ENCODE peak calls at places on chromosomes 1 and 21, in six cellular contexts. Y is Panc1, B is HepG2, Q is upper lobe of left lung, E is HCT116, Z is GM12878. V is an unnamed sample. For H3K9me3, the result is how much of the 10 kb centered on the place peaks cover.

GRCh38 chr1:230281531-230281930 is 144.6 kb downstream of the PGBD5 start:
- ATAC-seq in Y (no peak), B (no peak), Q (no peak), E (no peak), Z (no peak), V (no peak)

GRCh38 chr1:22969224-22969829 is 3.3 kb downstream of the LACTBL1 start:
- ATAC-seq in Y (peak), B (peak), Q (no peak), E (no peak), Z (no peak), V (peak)

GRCh38 chr1:83846138-83846537 is 152.8 kb downstream of the TTLL7 start:
- ATAC-seq in Y (no peak), B (no peak), Q (no peak), E (no peak), Z (no peak), V (no peak)

GRCh38 chr1:9267352-9267686 is 25.4 kb upstream of the SPSB1 start:
- ATAC-seq in Y (peak), B (peak), Q (no peak), E (peak), Z (no peak), V (no peak)

GRCh38 chr1:115211071-115211745 is 121.9 kb upstream of the TSPAN2 start:
- ATAC-seq in Y (no peak), B (no peak), Q (no peak), E (no peak), Z (no peak), V (no peak)

GRCh38 chr1:86472165-86472564 is 3.4 kb downstream of the CLCA1 start:
- ATAC-seq in Y (peak), B (no peak), Q (no peak), E (no peak), Z (no peak), V (no peak)

GRCh38 chr1:23902611-23903278 is 10.4 kb downstream of the CNR2 start:
- ATAC-seq in Y (peak), B (no peak), Q (no peak), E (no peak), Z (no peak), V (peak)

GRCh38 chr1:175287377-175287776 is 94.8 kb upstream of the KIAA0040 start:
- ATAC-seq in Y (no peak), B (no peak), Q (no peak), E (peak), Z (peak), V (no peak)

GRCh38 chr1:37476460-37477197 is 2.2 kb downstream of the ZC3H12A start:
- ATAC-seq in Y (no peak), B (peak), Q (no peak), E (peak), Z (no peak), V (peak)

GRCh38 chr1:86068841-86069756 is 87.5 kb downstream of the COL24A1 start:
- ATAC-seq in Y (no peak), B (no peak), Q (peak), E (no peak), Z (no peak), V (peak)

GRCh38 chr21:31403596-31404333 is 59.7 kb upstream of the TIAM1 start:
- ATAC-seq in Y (no peak), B (no peak), Q (no peak), E (no peak), Z (no peak), V (no peak)

GRCh38 chr1:164772635-164773034 is 213.7 kb downstream of the PBX1 start:
- ATAC-seq in Y (no peak), B (no peak), Q (peak), E (peak), Z (peak), V (peak)

GRCh38 chr1:30747028-30748008 is 10.3 kb downstream of the LAPTM5 start:
- ATAC-seq in Y (no peak), B (no peak), Q (no peak), E (no peak), Z (no peak), V (no peak)

GRCh38 chr1:3590145-3590768 is 21.1 kb downstream of the MEGF6 start:
- ATAC-seq in Y (no peak), B (peak), Q (peak), E (no peak), Z (no peak), V (peak)

GRCh38 chr1:169995993-169996392 is 78.5 kb downstream of the KIFAP3 start:
- ATAC-seq in Y (no peak), B (no peak), Q (no peak), E (no peak), Z (peak), V (no peak)

GRCh38 chr1:23838401-23838866 is 13.2 kb upstream of the HMGCL start:
- ATAC-seq in Y (peak), B (peak), Q (peak), E (peak), Z (peak), V (peak)

GRCh38 chr1:156851779-156852413 is 7.0 kb downstream of the INSRR start:
- ATAC-seq in Y (no peak), B (no peak), Q (peak), E (no peak), Z (no peak), V (no peak)

GRCh38 chr1:167431261-167431908 is 86.9 kb downstream of the CD247 start:
- ATAC-seq in Y (peak), B (peak), Q (no peak), E (no peak), Z (peak), V (no peak)

GRCh38 chr1:150144606-150145005 is 5.1 kb upstream of the PLEKHO1 start:
- ATAC-seq in Y (no peak), B (no peak), Q (no peak), E (no peak), Z (no peak), V (no peak)

GRCh38 chr1:234206651-234207284 is 166.5 kb upstream of the COA6 start:
- ATAC-seq in Y (peak), B (peak), Q (no peak), E (peak), Z (no peak), V (no peak)

GRCh38 chr1:153627797-153628626 is at the start of gene S100A1:
- ATAC-seq in Y (peak), B (peak), Q (no peak), E (peak), Z (no peak), V (no peak)

GRCh38 chr1:119673171-119673940 is 25.3 kb upstream of the ZNF697 start:
- ATAC-seq in Y (no peak), B (no peak), Q (no peak), E (no peak), Z (no peak), V (no peak)

GRCh38 chr21:35244514-35244913 is 195.4 kb upstream of the RUNX1 start:
- ATAC-seq in Y (no peak), B (no peak), Q (no peak), E (no peak), Z (no peak), V (no peak)

GRCh38 chr1:108854226-108855019 is 2.5 kb downstream of the AKNAD1 start:
- ATAC-seq in Y (no peak), B (no peak), Q (no peak), E (no peak), Z (no peak), V (no peak)

GRCh38 chr1:153355445-153356071 is 2.1 kb upstream of the S100A9 start:
- ATAC-seq in Y (peak), B (peak), Q (peak), E (peak), Z (peak), V (no peak)

GRCh38 chr1:50266509-50266908 is 156.7 kb downstream of the DMRTA2 start:
- ATAC-seq in Y (no peak), B (no peak), Q (no peak), E (no peak), Z (no peak), V (peak)

GRCh38 chr1:51543877-51544276 is 24.8 kb upstream of the EPS15 start:
- ATAC-seq in Y (no peak), B (no peak), Q (no peak), E (no peak), Z (no peak), V (no peak)

GRCh38 chr1:86389315-86389714 is 6.8 kb downstream of the ODF2L start:
- ATAC-seq in Y (no peak), B (no peak), Q (no peak), E (no peak), Z (peak), V (no peak)

GRCh38 chr1:158706096-158706495 is 5.6 kb upstream of the OR6K2 start:
- ATAC-seq in Y (no peak), B (no peak), Q (no peak), E (no peak), Z (no peak), V (no peak)

GRCh38 chr1:100440075-100440809 is 87.9 kb downstream of the CDC14A start:
- ATAC-seq in Y (no peak), B (no peak), Q (peak), E (no peak), Z (peak), V (no peak)

GRCh38 chr1:44812822-44813543 is 4.7 kb downstream of the BTBD19 start:
- ATAC-seq in Y (peak), B (no peak), Q (no peak), E (no peak), Z (no peak), V (no peak)

GRCh38 chr1:67618285-67619018 is 66.5 kb upstream of the GADD45A start:
- ATAC-seq in Y (peak), B (no peak), Q (peak), E (no peak), Z (no peak), V (peak)

GRCh38 chr21:41168391-41169257 is 664 bp downstream of the BACE2 start:
- ATAC-seq in Y (peak), B (no peak), Q (no peak), E (peak), Z (no peak), V (peak)

GRCh38 chr21:41167348-41168342 is at the start of gene BACE2:
- ATAC-seq in Y (peak), B (peak), Q (peak), E (peak), Z (peak), V (peak)

GRCh38 chr21:41164981-41165650 is 2.8 kb upstream of the BACE2 start:
- ATAC-seq in Y (no peak), B (no peak), Q (no peak), E (no peak), Z (no peak), V (no peak)

GRCh38 chr21:41169258-41169576 is 1.3 kb downstream of the BACE2 start:
- ATAC-seq in Y (no peak), B (no peak), Q (no peak), E (no peak), Z (no peak), V (no peak)

DNA sequence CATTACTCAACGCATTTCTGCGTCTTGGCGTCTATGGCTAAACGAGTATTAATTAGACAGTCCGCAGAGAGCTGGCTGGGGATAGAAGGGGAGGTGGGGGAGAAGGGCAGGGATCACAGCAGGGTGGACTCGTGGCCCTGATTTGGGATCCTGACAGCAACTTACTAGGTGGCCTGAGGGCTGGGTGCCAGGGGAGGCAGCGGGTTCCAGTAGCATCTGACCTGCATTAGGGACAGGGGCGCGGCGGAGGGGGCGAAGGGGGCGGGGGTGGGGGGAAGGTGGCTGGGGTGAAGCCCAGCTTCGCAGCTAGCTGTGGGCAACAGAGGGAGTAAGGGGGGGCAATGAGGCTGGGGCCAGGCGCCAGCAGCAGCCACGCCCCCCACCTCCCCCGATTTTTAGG is 1.0 kb upstream of the BACE2 start:
- ATAC-seq in Y (no peak), B (no peak), Q (no peak), E (no peak), Z (no peak), V (no peak)
- H3K27ac ChIP-seq in Y (no peak), B (no peak), Q (peak), E (peak), Z (no peak), V (peak)

GRCh38 chr1:206472454-206472853 is 2.2 kb downstream of the IKBKE start:
- ATAC-seq in Y (no peak), B (peak), Q (no peak), E (no peak), Z (peak), V (no peak)
- TF ChIP-seq POLR2AphosphoS5 in Y (no peak), B (no peak), Q (no peak), E (no peak), Z (no peak), V (no peak)

GRCh38 chr1:17914142-17914541 is 159.0 kb downstream of the ACTL8 start:
- ATAC-seq in Y (no peak), B (no peak), Q (no peak), E (no peak), Z (no peak), V (no peak)
- H3K9me3 ChIP-seq in Y (under half), B (under half), Q (under half), E (under half), Z (under half), V (under half)

GRCh38 chr1:181175955-181176354 is 87.5 kb downstream of the IER5 start:
- ATAC-seq in Y (no peak), B (no peak), Q (no peak), E (no peak), Z (no peak), V (no peak)
- H3K27ac ChIP-seq in Y (no peak), B (no peak), Q (no peak), E (no peak), Z (no peak), V (no peak)

GRCh38 chr21:33359446-33359845 is 34.7 kb downstream of the IFNAR1 start:
- ATAC-seq in Y (no peak), B (no peak), Q (no peak), E (no peak), Z (no peak), V (no peak)

GRCh38 chr21:33360871-33361602 is 36.3 kb downstream of the IFNAR1 start:
- ATAC-seq in Y (peak), B (peak), Q (peak), E (peak), Z (peak), V (peak)

GRCh38 chr21:33364830-33365229 is 38.4 kb upstream of the IFNGR2 start:
- ATAC-seq in Y (no peak), B (no peak), Q (no peak), E (no peak), Z (no peak), V (no peak)

GRCh38 chr21:33360281-33360680 is 35.5 kb downstream of the IFNAR1 start:
- ATAC-seq in Y (no peak), B (no peak), Q (no peak), E (no peak), Z (no peak), V (peak)

GRCh38 chr21:33362044-33362555 is 37.3 kb downstream of the IFNAR1 start:
- ATAC-seq in Y (no peak), B (no peak), Q (peak), E (no peak), Z (no peak), V (no peak)
- TF ChIP-seq POLR2AphosphoS5 in Y (no peak), B (no peak), Q (peak), E (no peak), Z (peak), V (no peak)

DNA sequence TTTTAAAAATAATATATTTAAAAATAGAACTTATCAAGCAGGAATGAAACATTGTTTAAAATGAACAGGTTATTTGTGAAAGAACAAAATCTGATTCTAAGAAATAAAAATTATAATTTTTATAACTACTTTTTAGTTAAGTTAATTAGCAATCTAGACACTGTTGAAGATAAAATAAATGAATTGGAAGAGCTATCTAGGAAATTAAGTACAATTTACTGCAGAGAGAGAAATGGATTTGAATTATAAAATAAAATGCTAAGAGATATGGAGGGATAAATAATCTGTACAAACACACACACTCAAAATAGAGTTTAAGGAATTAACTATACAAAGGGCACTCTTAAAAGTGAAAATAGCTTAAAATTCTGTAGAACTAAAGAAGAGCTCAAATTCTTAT is 1123.1 kb downstream of the PLA2G4A start:
- ATAC-seq in Y (no peak), B (no peak), Q (no peak), E (no peak), Z (no peak), V (no peak)
- H3K9me3 ChIP-seq in Y (under half), B (under half), Q (under half), E (under half), Z (under half), V (under half)

DNA sequence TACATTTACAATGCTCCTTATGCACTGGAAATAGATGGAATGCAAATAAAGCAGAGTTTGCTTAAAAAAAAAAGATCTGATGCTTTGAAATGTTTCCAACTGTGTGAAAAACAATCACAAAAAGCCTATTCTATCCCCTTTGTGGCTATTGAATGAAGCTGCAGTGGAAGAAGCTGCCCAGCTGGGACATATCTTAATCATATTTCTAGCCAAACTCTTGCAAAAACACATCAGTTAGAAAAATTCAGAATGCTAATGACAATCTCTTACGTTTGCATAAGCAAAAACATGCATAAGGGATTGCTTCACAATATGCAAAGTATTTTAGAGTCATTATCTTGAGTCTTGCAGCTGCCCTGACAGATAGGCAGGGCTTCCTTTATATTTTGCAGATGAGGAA is 526.4 kb upstream of the USP24 start:
- ATAC-seq in Y (no peak), B (no peak), Q (no peak), E (no peak), Z (no peak), V (peak)
- H3K27ac ChIP-seq in Y (no peak), B (no peak), Q (no peak), E (no peak), Z (no peak), V (no peak)

DNA sequence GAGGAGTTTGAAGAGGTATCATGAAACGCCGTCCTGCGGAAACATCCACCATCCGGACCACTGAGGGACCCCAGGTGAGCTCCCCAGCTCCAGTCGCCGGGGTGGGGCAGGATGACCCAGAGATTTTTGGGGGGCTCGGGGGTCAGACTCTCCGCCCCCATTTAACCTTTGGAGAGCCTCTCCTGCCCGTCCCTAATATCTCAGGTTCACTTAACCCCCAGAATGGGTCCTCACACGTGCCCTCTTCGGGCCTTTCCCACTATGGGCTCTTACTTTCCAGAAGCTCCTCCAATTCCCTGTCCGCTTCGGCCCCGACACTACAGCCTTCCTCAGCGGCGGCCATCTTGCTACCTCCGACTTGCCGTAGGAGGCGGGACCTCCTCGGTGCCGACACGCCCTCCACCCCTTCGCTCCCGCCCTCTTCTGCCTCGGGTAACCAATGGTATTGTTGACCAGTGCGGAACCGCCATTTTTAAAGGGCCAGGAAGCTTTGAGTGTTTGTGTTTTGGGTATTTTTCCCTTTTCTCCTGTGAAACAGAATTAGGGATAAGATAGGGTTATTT is at the start of gene PEX19:
- ATAC-seq in Y (peak), B (peak), Q (peak), E (peak), Z (peak), V (peak)
- TF ChIP-seq POLR2AphosphoS5 in Y (peak), B (peak), Q (peak), E (peak), Z (peak), V (peak)

V was measured in gastroesophageal sphincter.